ENCODE peak calls at places on chromosomes 1 and 21, in four cellular contexts. L is tibial artery, F is iPS DF 6.9, O is tibial nerve. C is an unnamed sample.
A peak's percentile ranks its signal among the peaks of the same experiment; 100 is the strongest.

GRCh38 chr1:246176126-246177024 is 330.7 kb downstream of the SMYD3 start:
- DNase-seq in L (no peak), F (no peak), O (no peak), C (no peak)

GRCh38 chr21:37393786-37394185 is 27.2 kb downstream of the DYRK1A start:
- DNase-seq in L (no peak), F (no peak), O (no peak), C (no peak)

GRCh38 chr1:247111636-247112478 is 7.7 kb upstream of the ZNF669 start:
- DNase-seq in L (peak; percentile 63), F (no peak), O (peak; percentile 48), C (peak; percentile 71)

GRCh38 chr1:20469406-20470076 is 16.5 kb downstream of the CAMK2N1 start:
- DNase-seq in L (no peak), F (no peak), O (no peak), C (no peak)

GRCh38 chr1:70436617-70437236 is 25.7 kb downstream of the CTH start:
- DNase-seq in L (no peak), F (no peak), O (no peak), C (peak; percentile 46)

GRCh38 chr1:160811147-160811546 is 15.2 kb downstream of the LY9 start:
- DNase-seq in L (no peak), F (no peak), O (no peak), C (no peak)

GRCh38 chr1:27658951-27659496 is 13.0 kb downstream of the IFI6 start:
- DNase-seq in L (no peak), F (no peak), O (no peak), C (no peak)

GRCh38 chr21:46001821-46002681 is 20.5 kb downstream of the COL6A1 start:
- DNase-seq in L (no peak), F (no peak), O (peak; percentile 14), C (peak; percentile 34)

GRCh38 chr1:30471307-30471706 is 252.1 kb downstream of the MATN1 start:
- DNase-seq in L (no peak), F (no peak), O (no peak), C (no peak)

GRCh38 chr21:34702341-34702807 is 33.6 kb downstream of the CLIC6 start:
- DNase-seq in L (peak; percentile 72), F (no peak), O (no peak), C (peak; percentile 23)

GRCh38 chr21:30257773-30258172 is 25.0 kb downstream of the KRTAP24-1 start:
- DNase-seq in L (no peak), F (peak; percentile 9), O (no peak), C (no peak)

GRCh38 chr1:243715285-243715684 is 134.8 kb downstream of the AKT3 start:
- DNase-seq in L (no peak), F (no peak), O (no peak), C (no peak)

GRCh38 chr1:6352138-6352563 is 41.4 kb downstream of the ACOT7 start:
- DNase-seq in L (no peak), F (peak; percentile 54), O (no peak), C (no peak)

GRCh38 chr21:25838809-25839208 is 104.0 kb downstream of the GABPA start:
- DNase-seq in L (no peak), F (no peak), O (no peak), C (no peak)

GRCh38 chr1:30782361-30783243 is 25.0 kb upstream of the LAPTM5 start:
- DNase-seq in L (peak; percentile 47), F (peak; percentile 67), O (no peak), C (peak; percentile 67)

GRCh38 chr1:117312453-117313138 is 54.7 kb upstream of the MAN1A2 start:
- DNase-seq in L (no peak), F (no peak), O (no peak), C (no peak)

GRCh38 chr1:39720094-39720999 is 18.3 kb upstream of the PPIE start:
- DNase-seq in L (no peak), F (no peak), O (no peak), C (no peak)

GRCh38 chr21:33058468-33059318 is 11.2 kb upstream of the OLIG1 start:
- DNase-seq in L (no peak), F (no peak), O (no peak), C (no peak)

GRCh38 chr1:96695954-96696353 is 25.6 kb upstream of the PTBP2 start:
- DNase-seq in L (no peak), F (no peak), O (no peak), C (no peak)

GRCh38 chr1:197660389-197660788 is 114.9 kb downstream of the DENND1B start:
- DNase-seq in L (no peak), F (no peak), O (no peak), C (no peak)

GRCh38 chr1:183089025-183089639 is 65.9 kb downstream of the LAMC1 start:
- DNase-seq in L (no peak), F (no peak), O (no peak), C (no peak)

GRCh38 chr1:191757003-191757402 is 401.3 kb upstream of the RGS18 start:
- DNase-seq in L (no peak), F (no peak), O (no peak), C (no peak)

GRCh38 chr1:24190970-24191570 is 4.0 kb upstream of the IFNLR1 start:
- DNase-seq in L (no peak), F (no peak), O (no peak), C (no peak)

GRCh38 chr1:164588388-164589341 is 29.7 kb downstream of the PBX1 start:
- DNase-seq in L (peak; percentile 77), F (no peak), O (no peak), C (peak; percentile 88)

GRCh38 chr1:178768423-178768822 is 43.4 kb downstream of the RALGPS2 start:
- DNase-seq in L (no peak), F (peak; percentile 27), O (no peak), C (no peak)

GRCh38 chr21:34968414-34969333 is 80.4 kb downstream of the RUNX1 start:
- DNase-seq in L (no peak), F (no peak), O (no peak), C (no peak)

GRCh38 chr1:223747838-223748335 is 35.5 kb downstream of the CAPN2 start:
- DNase-seq in L (no peak), F (no peak), O (no peak), C (peak; percentile 66)

GRCh38 chr1:45979074-45979777 is 153.2 kb downstream of the PIK3R3 start:
- DNase-seq in L (no peak), F (no peak), O (no peak), C (no peak)

GRCh38 chr21:33976082-33976979 is 60.7 kb upstream of the ATP5PO start:
- DNase-seq in L (no peak), F (no peak), O (no peak), C (peak; percentile 52)

GRCh38 chr1:21586926-21587601 is 77.8 kb downstream of the ALPL start:
- DNase-seq in L (peak; percentile 38), F (no peak), O (no peak), C (peak; percentile 21)

GRCh38 chr1:211099393-211099792 is 34.6 kb downstream of the KCNH1 start:
- DNase-seq in L (no peak), F (no peak), O (no peak), C (no peak)

GRCh38 chr1:152024228-152024627 is 12.6 kb downstream of the S100A11 start:
- DNase-seq in L (no peak), F (no peak), O (no peak), C (no peak)

DNA sequence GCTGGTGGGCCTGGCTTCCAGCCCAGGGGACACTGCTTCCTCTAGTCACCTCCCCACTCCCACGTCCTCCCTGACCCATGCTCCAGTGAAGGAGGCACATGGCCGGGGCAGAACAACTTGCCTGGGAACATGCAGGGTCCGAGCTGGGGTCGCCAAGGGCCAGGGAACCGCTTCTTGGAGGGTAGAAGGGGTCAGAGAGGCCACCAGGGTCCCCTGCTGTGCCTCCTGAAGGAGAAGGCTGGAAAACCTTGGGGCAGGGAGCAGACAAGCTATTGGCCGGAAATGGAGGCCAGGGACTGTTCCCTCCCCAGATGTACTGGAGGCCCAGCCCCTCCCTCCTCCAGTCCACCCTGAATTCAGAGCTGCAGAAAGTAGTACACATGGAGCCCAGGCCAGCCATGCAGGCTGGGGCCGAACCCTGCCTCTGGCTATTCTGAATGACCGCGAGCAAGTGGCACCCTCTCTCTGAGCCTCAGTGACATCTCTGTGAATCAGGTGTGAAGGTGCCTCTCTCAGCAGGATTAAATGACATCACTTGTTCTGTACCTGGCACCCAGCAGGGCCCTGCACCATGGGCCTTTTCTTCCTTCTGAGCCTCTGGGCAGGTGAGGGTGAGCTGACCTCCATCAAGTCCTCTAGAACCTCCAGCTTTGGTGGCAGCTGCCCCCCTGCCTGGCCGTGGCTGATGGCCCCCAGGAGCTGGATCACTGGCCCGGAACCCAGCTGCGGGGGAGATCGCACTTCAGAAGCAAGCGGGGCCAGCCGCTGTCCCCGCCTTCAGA is 15.7 kb downstream of the SPOCD1 start:
- DNase-seq in L (peak; percentile 8), F (no peak), O (no peak), C (no peak)
- H3K27ac ChIP-seq in L (no peak overlapping the region), F (no peak overlapping the region), O (no peak overlapping the region), C (no peak overlapping the region)

GRCh38 chr1:227954163-227954850 is 6.6 kb upstream of the WNT9A start:
- DNase-seq in L (no peak), F (no peak), O (no peak), C (no peak)
- H3K27ac ChIP-seq in L (no peak overlapping the region), F (no peak overlapping the region), O (no peak overlapping the region), C (no peak overlapping the region)

DNA sequence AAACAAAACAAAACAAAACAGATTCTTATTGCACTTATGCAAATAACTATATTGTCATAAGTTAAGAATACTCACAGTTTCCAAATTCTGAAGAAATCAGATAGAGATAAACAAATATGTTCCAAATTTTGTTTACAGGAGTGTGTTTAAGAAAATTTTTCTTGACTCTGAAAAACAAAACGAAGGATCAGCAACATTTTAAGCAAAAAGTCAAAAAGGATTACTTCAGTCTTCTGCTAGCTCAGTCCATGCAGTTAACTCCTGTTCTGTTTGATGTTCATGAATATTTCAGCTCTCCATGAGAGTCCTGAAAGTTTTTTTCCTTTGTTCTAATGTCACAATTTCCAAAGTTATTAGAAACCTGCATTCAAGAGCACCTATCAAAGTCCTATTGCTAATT is 33.2 kb upstream of the KLF18 start:
- DNase-seq in L (no peak), F (no peak), O (no peak), C (no peak)
- H3K27ac ChIP-seq in L (no peak overlapping the region), F (no peak overlapping the region), O (no peak overlapping the region), C (no peak overlapping the region)

GRCh38 chr1:236746785-236747184 is 48.3 kb upstream of the MTR start:
- DNase-seq in L (no peak), F (no peak), O (no peak), C (no peak)

GRCh38 chr1:236747311-236747956 is 47.7 kb upstream of the MTR start:
- DNase-seq in L (no peak), F (no peak), O (no peak), C (no peak)

GRCh38 chr1:236741757-236742156 is 53.3 kb upstream of the MTR start:
- DNase-seq in L (no peak), F (no peak), O (no peak), C (no peak)

GRCh38 chr1:236744533-236744932 is 50.6 kb upstream of the MTR start:
- DNase-seq in L (no peak), F (no peak), O (no peak), C (no peak)

DNA sequence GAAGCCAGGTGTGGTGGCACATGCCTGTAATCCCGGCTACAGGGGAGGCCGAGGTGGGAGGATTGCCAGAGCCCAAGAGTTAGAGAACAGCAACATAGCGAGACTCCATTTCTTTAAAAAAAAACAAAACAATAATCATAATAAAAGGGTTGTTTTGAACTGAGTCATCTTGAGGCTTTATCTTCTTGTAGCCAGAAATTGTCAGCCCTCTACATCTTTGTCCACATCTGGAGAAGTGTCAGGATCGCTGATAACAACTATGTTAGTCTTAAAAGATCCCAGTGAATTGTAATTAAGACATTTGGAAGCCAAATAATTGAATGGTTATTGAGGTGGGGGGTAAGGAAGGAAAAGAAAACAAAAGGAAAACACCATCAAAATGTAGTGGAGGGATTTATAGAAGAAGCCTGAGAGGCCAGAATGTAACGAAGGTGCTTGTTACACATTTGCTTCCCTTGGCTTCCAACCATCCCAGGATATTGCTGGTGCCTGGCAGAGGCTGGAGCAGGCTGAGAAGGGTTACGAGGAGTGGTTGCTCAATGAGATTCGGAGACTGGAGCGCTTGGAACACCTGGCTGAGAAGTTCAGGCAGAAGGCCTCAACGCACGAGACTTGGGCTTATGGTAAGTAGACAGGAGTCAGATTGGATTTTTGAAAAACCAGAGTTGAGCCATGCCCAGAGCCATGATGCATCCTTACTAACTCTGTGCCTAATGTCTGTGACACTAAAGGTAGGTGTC is 52.5 kb upstream of the MTR start:
- DNase-seq in L (no peak), F (no peak), O (no peak), C (no peak)
- H3K27ac ChIP-seq in L (no peak overlapping the region), F (no peak overlapping the region), O (no peak overlapping the region), C (no peak overlapping the region)